ENCODE peak calls at places on chromosome 15, in five cellular contexts. W is left kidney, Z is posterior cingulate gyrus, E is AG20443, K is GM03348. I is an unnamed sample.

GRCh38 chr15:44719293-44719999 is 8.1 kb downstream of the B2M start:
- DNase-seq in W (no peak), Z (no peak), E (no peak), K (no peak), I (no peak)

GRCh38 chr15:36748743-36749142 is 169.3 kb downstream of the CDIN1 start:
- DNase-seq in W (peak), Z (no peak), E (no peak), K (no peak), I (no peak)

GRCh38 chr15:28944286-28944685 is 58.5 kb downstream of the APBA2 start:
- DNase-seq in W (no peak), Z (no peak), E (no peak), K (no peak), I (no peak)

GRCh38 chr15:42619641-42620371 is 44.4 kb downstream of the STARD9 start:
- DNase-seq in W (peak), Z (no peak), E (no peak), K (no peak), I (no peak)

GRCh38 chr15:77494073-77494472 is 73.4 kb downstream of the HMG20A start:
- DNase-seq in W (no peak), Z (no peak), E (no peak), K (no peak), I (no peak)

GRCh38 chr15:57086857-57087427 is 168.5 kb downstream of the TCF12 start:
- DNase-seq in W (no peak), Z (no peak), E (no peak), K (no peak), I (no peak)

GRCh38 chr15:70508561-70509281 is 254.6 kb downstream of the UACA start:
- DNase-seq in W (peak), Z (peak), E (peak), K (peak), I (no peak)

GRCh38 chr15:63202858-63203257 is 13.5 kb downstream of the RAB8B start:
- DNase-seq in W (peak), Z (no peak), E (no peak), K (no peak), I (no peak)

GRCh38 chr15:56187665-56188064 is 56.0 kb downstream of the RFX7 start:
- DNase-seq in W (no peak), Z (no peak), E (no peak), K (no peak), I (no peak)

GRCh38 chr15:26222781-26223180 is 359.7 kb upstream of the ATP10A start:
- DNase-seq in W (no peak), Z (no peak), E (no peak), K (no peak), I (no peak)

GRCh38 chr15:29105151-29105785 is 164.4 kb downstream of the NSMCE3 start:
- DNase-seq in W (peak), Z (peak), E (no peak), K (no peak), I (no peak)

GRCh38 chr15:70856177-70856883 is 2.4 kb upstream of the LARP6 start:
- DNase-seq in W (no peak), Z (no peak), E (peak), K (peak), I (no peak)

GRCh38 chr15:28986108-28986507 is 100.3 kb downstream of the APBA2 start:
- DNase-seq in W (peak), Z (no peak), E (no peak), K (no peak), I (no peak)

GRCh38 chr15:32704343-32705076 is 13.3 kb upstream of the GREM1 start:
- DNase-seq in W (no peak), Z (no peak), E (peak), K (peak), I (no peak)

GRCh38 chr15:71747128-71748083 is 62.9 kb upstream of the NR2E3 start:
- DNase-seq in W (peak), Z (no peak), E (peak), K (peak), I (no peak)

GRCh38 chr15:72758195-72758594 is 25.4 kb downstream of the ADPGK start:
- DNase-seq in W (no peak), Z (no peak), E (peak), K (peak), I (no peak)

GRCh38 chr15:99369250-99369649 is 118.0 kb downstream of the LRRC28 start:
- DNase-seq in W (no peak), Z (no peak), E (no peak), K (no peak), I (no peak)

GRCh38 chr15:31267161-31268107 is 59.2 kb upstream of the KLF13 start:
- DNase-seq in W (no peak), Z (peak), E (peak), K (no peak), I (no peak)

GRCh38 chr15:98190914-98191313 is 230.4 kb downstream of the ARRDC4 start:
- DNase-seq in W (no peak), Z (no peak), E (no peak), K (no peak), I (no peak)

GRCh38 chr15:70754862-70755261 is 8.5 kb downstream of the UACA start:
- DNase-seq in W (no peak), Z (no peak), E (no peak), K (no peak), I (no peak)

GRCh38 chr15:99931703-99932603 is 198.7 kb upstream of the LYSMD4 start:
- DNase-seq in W (peak), Z (no peak), E (no peak), K (no peak), I (no peak)

GRCh38 chr15:47784820-47785219 is 67.5 kb downstream of the SEMA6D start:
- DNase-seq in W (no peak), Z (no peak), E (no peak), K (no peak), I (no peak)

GRCh38 chr15:53328341-53328740 is 431.1 kb downstream of the WDR72 start:
- DNase-seq in W (peak), Z (no peak), E (no peak), K (no peak), I (no peak)

I was measured in nucleus accumbens.